ENCODE peak calls at places on chromosomes 4 and X, in seven cellular contexts. R, L, O, D, N, C and P are unnamed samples.

GRCh38 chrX:104318330-104319009 is 63.7 kb upstream of the ESX1 start:
- DNase-seq in R (no peak), L (no peak), O (peak; percentile 52), D (no peak), N (no peak), C (peak; percentile 83), P (peak; percentile 10)

GRCh38 chrX:1134156-1134555 is 78.3 kb downstream of the CRLF2 start:
- DNase-seq in R (no peak), L (no peak), O (no peak), D (no peak), N (no peak), C (no peak), P (no peak)

GRCh38 chr4:53605783-53606182 is 14.5 kb upstream of the LNX1 start:
- DNase-seq in R (no peak), L (no peak), O (peak; percentile 88), D (no peak), N (no peak), C (no peak), P (no peak)

GRCh38 chr4:159384619-159385018 is 281.7 kb downstream of the RAPGEF2 start:
- DNase-seq in R (no peak), L (no peak), O (peak; percentile 32), D (no peak), N (no peak), C (no peak), P (no peak)

GRCh38 chrX:103488332-103488731 is 31.0 kb downstream of the RAB40A start:
- DNase-seq in R (no peak), L (peak; percentile 0), O (peak; percentile 45), D (peak; percentile 48), N (no peak), C (peak; percentile 7), P (no peak)

GRCh38 chr4:8830056-8830455 is 41.6 kb downstream of the HMX1 start:
- DNase-seq in R (peak; percentile 2), L (no peak), O (no peak), D (peak; percentile 23), N (no peak), C (no peak), P (no peak)

GRCh38 chr4:173073939-173074500 is 94.6 kb upstream of the GALNT7 start:
- DNase-seq in R (no peak), L (no peak), O (no peak), D (no peak), N (no peak), C (no peak), P (no peak)

GRCh38 chrX:68238568-68238967 is 194.7 kb downstream of the OPHN1 start:
- DNase-seq in R (no peak), L (peak; percentile 19), O (no peak), D (peak; percentile 2), N (peak; percentile 1), C (peak; percentile 4), P (no peak)

GRCh38 chr4:147103403-147103946 is 157.8 kb upstream of the TTC29 start:
- DNase-seq in R (peak; percentile 46), L (no peak), O (peak; percentile 93), D (no peak), N (no peak), C (peak; percentile 94), P (no peak)

GRCh38 chr4:125423124-125423523 is 108.4 kb downstream of the FAT4 start:
- DNase-seq in R (no peak), L (no peak), O (no peak), D (no peak), N (no peak), C (no peak), P (no peak)

GRCh38 chr4:48944252-48944651 is 37.7 kb upstream of the OCIAD2 start:
- DNase-seq in R (no peak), L (no peak), O (no peak), D (no peak), N (no peak), C (peak; percentile 93), P (no peak)

GRCh38 chrX:69285881-69286545 is 120.8 kb upstream of the PJA1 start:
- DNase-seq in R (peak; percentile 73), L (peak; percentile 45), O (peak; percentile 26), D (peak; percentile 87), N (peak; percentile 29), C (peak; percentile 38), P (no peak)

GRCh38 chrX:34546366-34546765 is 110.7 kb downstream of the TMEM47 start:
- DNase-seq in R (no peak), L (peak; percentile 2), O (no peak), D (no peak), N (no peak), C (peak; percentile 61), P (no peak)

GRCh38 chrX:65750674-65751469 is 83.4 kb downstream of the MSN start:
- DNase-seq in R (no peak), L (peak; percentile 97), O (no peak), D (no peak), N (peak; percentile 75), C (no peak), P (no peak)

GRCh38 chrX:47185241-47185640 is 8.4 kb upstream of the UBA1 start:
- DNase-seq in R (no peak), L (no peak), O (no peak), D (no peak), N (no peak), C (no peak), P (no peak)

GRCh38 chrX:119145241-119145653 is 17.6 kb upstream of the KIAA1210 start:
- DNase-seq in R (peak; percentile 37), L (peak; percentile 30), O (peak; percentile 24), D (no peak), N (peak; percentile 8), C (peak; percentile 27), P (no peak)

GRCh38 chr4:44985152-44985551 is 258.8 kb upstream of the GNPDA2 start:
- DNase-seq in R (no peak), L (no peak), O (no peak), D (no peak), N (no peak), C (no peak), P (no peak)

GRCh38 chr4:139633661-139634060 is 32.0 kb upstream of the MGST2 start:
- DNase-seq in R (peak; percentile 53), L (no peak), O (peak; percentile 57), D (no peak), N (no peak), C (peak; percentile 42), P (no peak)
- H3K4me3 ChIP-seq in R (peak overlapping the region; percentile 18), L (no peak overlapping the region), O (peak overlapping the region; percentile 35), D (no peak overlapping the region), N (no peak overlapping the region), C (no peak overlapping the region), P (no peak overlapping the region)

GRCh38 chr4:179662522-179662921 is 2220.3 kb upstream of the AGA start:
- DNase-seq in R (no peak), L (no peak), O (no peak), D (no peak), N (no peak), C (no peak), P (no peak)
- TF ChIP-seq CTCF in R (no peak), L (no peak), O (no peak), D (no peak), N (no peak), C (no peak), P (no peak)

GRCh38 chr4:14844059-14844458 is 158.2 kb upstream of the CPEB2 start:
- DNase-seq in R (no peak), L (no peak), O (no peak), D (no peak), N (peak; percentile 70), C (peak; percentile 20), P (no peak)
- H3K4me3 ChIP-seq in R (no peak overlapping the region), L (no peak overlapping the region), O (no peak overlapping the region), D (no peak overlapping the region), N (no peak overlapping the region), C (no peak overlapping the region), P (no peak overlapping the region)

DNA sequence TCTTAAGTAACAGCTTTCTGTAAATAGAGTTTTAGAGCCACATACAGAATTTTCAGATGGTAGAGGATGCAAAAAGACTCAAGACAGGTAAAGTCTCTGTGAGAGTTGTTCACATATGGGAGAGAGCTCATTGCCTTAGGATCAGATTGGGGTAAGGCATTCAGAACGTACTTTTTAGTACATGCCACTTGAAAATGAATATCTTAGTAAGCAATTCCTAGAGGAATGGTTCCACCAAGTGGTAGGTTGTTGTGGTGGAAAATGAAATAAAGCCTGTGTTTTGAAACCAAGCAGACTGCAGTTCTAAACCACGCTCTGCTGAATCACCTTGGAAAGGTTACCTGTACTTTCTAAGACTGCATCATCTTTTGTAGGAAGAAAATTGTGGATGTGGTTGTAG is 547.0 kb upstream of the LCORL start:
- DNase-seq in R (no peak), L (no peak), O (peak; percentile 6), D (no peak), N (no peak), C (peak; percentile 8), P (no peak)
- TF ChIP-seq CTCF in R (no peak), L (no peak), O (no peak), D (peak; percentile 14), N (no peak), C (no peak), P (peak; percentile 22)

DNA sequence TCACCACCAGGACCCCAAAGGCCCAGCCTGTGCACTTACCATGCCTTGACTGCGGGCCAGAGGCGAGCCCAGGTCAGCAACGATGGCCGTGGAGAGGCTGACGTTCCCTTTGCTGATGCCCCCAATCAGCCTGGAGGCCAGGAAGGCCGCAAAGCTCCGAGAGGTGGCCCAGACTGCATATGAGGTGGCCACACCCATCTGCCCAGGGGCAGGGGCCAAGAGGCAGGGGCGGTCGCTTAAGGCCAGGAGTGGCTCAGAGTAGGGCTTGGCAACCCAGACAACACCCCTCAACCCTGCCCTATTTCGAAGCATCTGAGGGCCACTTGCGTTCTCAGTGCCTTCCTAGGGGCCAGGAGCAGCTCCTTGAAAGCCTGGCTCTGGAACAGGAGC is 30.6 kb downstream of the NOP14 start:
- DNase-seq in R (no peak), L (no peak), O (no peak), D (no peak), N (peak; percentile 24), C (no peak), P (no peak)
- H3K4me3 ChIP-seq in R (no peak overlapping the region), L (peak overlapping the region; percentile 87), O (peak overlapping the region; percentile 35), D (peak overlapping the region; percentile 70), N (peak overlapping the region; percentile 71), C (no peak overlapping the region), P (no peak overlapping the region)

DNA sequence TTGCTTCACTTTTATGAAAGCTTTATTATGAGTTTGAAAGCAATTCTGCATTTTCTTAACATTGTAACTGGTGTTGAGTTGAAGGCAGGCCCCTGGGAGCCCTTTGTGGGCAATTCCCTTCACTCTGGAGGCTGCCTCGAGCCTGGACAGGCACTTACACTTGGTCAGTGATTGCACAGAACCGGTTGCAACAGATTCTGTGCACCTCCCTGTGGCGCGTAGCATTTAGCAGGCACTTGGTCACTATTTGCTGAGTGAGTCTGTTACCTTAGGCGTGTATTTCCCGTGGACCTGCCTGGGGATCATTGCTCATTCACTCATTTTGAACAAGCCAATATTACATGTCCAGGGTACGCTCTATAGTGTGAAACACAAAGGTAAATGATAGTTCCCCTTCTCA is 80.4 kb downstream of the PTTG2 start:
- DNase-seq in R (no peak), L (no peak), O (no peak), D (no peak), N (no peak), C (peak; percentile 86), P (no peak)
- TF ChIP-seq CTCF in R (no peak), L (no peak), O (no peak), D (no peak), N (no peak), C (peak; percentile 17), P (no peak)